ENCODE peak calls at places on chromosomes 7 and 10, in nine cellular contexts. Y is GM06990, A is psoas muscle, F is neural progenitor cell, I is brain microvascular endothelial cell, X is esophagus squamous epithelium, T is lower lobe of right lung, U is dorsolateral prefrontal cortex, S is astrocyte of the spinal cord. J is an unnamed sample.

GRCh38 chr7:155791836-155792235 is 20.4 kb downstream of the SHH start:
- DNase-seq in Y (no peak), A (no peak), F (no peak), I (no peak), X (no peak), T (no peak), U (no peak), S (no peak), J (no peak)

GRCh38 chr7:17234398-17235021 is 63.9 kb upstream of the AHR start:
- DNase-seq in Y (peak), A (no peak), F (no peak), I (peak), X (no peak), T (no peak), U (peak), S (peak), J (peak)

GRCh38 chr10:127332631-127333030 is 136.2 kb upstream of the INSYN2A start:
- DNase-seq in Y (no peak), A (no peak), F (no peak), I (no peak), X (no peak), T (no peak), U (no peak), S (no peak), J (no peak)

GRCh38 chr7:44097064-44097932 is 6.8 kb upstream of the AEBP1 start:
- DNase-seq in Y (peak), A (no peak), F (no peak), I (no peak), X (no peak), T (no peak), U (no peak), S (no peak), J (peak)

GRCh38 chr10:88062385-88062784 is 199.0 kb downstream of the PTEN start:
- DNase-seq in Y (no peak), A (no peak), F (no peak), I (no peak), X (no peak), T (no peak), U (no peak), S (peak), J (peak)

GRCh38 chr7:4226166-4226857 is 455.8 kb upstream of the FOXK1 start:
- DNase-seq in Y (no peak), A (peak), F (peak), I (no peak), X (no peak), T (no peak), U (peak), S (no peak), J (no peak)

GRCh38 chr10:71269301-71270288 is 49.5 kb upstream of the SLC29A3 start:
- DNase-seq in Y (no peak), A (no peak), F (peak), I (no peak), X (no peak), T (no peak), U (peak), S (no peak), J (no peak)

GRCh38 chr10:119406888-119407777 is 135.4 kb downstream of the RGS10 start:
- DNase-seq in Y (no peak), A (no peak), F (no peak), I (no peak), X (no peak), T (no peak), U (no peak), S (no peak), J (no peak)

GRCh38 chr7:77651544-77652162 is 44.6 kb upstream of the RSBN1L start:
- DNase-seq in Y (no peak), A (no peak), F (peak), I (peak), X (no peak), T (no peak), U (no peak), S (peak), J (peak)

GRCh38 chr7:11300231-11300630 is 326.6 kb downstream of the PHF14 start:
- DNase-seq in Y (no peak), A (no peak), F (no peak), I (no peak), X (no peak), T (no peak), U (no peak), S (no peak), J (no peak)

GRCh38 chr7:128390871-128391565 is 18.8 kb downstream of the IMPDH1 start:
- DNase-seq in Y (no peak), A (no peak), F (no peak), I (no peak), X (no peak), T (no peak), U (no peak), S (no peak), J (no peak)

GRCh38 chr10:89252225-89252585 is 630 bp upstream of the LIPA start:
- DNase-seq in Y (no peak), A (no peak), F (no peak), I (no peak), X (no peak), T (no peak), U (no peak), S (no peak), J (no peak)
- H3K4me3 ChIP-seq in Y (no peak), A (peak), F (no peak), I (no peak), X (peak), T (peak), U (peak), S (peak), J (peak)

DNA sequence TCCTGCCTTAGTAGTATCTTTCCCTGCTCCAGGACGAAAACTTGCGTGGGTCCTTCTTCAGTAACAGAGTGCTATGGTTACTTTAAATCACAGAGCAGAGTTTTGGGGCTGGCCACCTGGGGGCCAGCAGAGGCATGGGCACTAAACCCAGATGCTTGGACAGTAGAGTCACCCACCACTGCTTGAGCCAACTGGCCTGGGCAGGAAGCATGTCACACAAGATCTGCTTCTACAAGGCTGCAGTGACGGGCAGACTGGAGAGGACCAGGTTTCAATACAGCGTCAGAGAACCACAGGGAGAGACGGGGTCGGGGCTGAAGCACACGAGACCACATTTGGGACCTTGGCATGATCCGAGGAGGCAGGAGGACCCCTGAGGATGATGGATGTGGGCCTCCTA is 14.3 kb upstream of the DMBT1 start:
- DNase-seq in Y (no peak), A (no peak), F (no peak), I (no peak), X (no peak), T (no peak), U (no peak), S (no peak), J (no peak)
- TF ChIP-seq CTCF in Y (no peak), A (no peak), F (no peak), I (no peak), X (no peak), T (no peak), U (no peak), S (no peak), J (no peak)

GRCh38 chr7:21777916-21778315 is 167.8 kb downstream of the CDCA7L start:
- DNase-seq in Y (no peak), A (no peak), F (no peak), I (no peak), X (no peak), T (no peak), U (no peak), S (no peak), J (no peak)
- H3K4me3 ChIP-seq in Y (no peak), A (no peak), F (no peak), I (no peak), X (no peak), T (no peak), U (no peak), S (no peak), J (no peak)

GRCh38 chr10:6838118-6838517 is 258.0 kb upstream of the PRKCQ start:
- DNase-seq in Y (no peak), A (no peak), F (no peak), I (no peak), X (no peak), T (no peak), U (no peak), S (no peak), J (peak)
- TF ChIP-seq CTCF in Y (peak), A (peak), F (peak), I (peak), X (peak), T (peak), U (no peak), S (peak), J (peak)

GRCh38 chr7:2794836-2795636 is 49.1 kb downstream of the GNA12 start:
- DNase-seq in Y (no peak), A (no peak), F (no peak), I (no peak), X (no peak), T (no peak), U (no peak), S (no peak), J (no peak)

GRCh38 chr7:2799253-2799652 is 44.9 kb downstream of the GNA12 start:
- DNase-seq in Y (no peak), A (no peak), F (no peak), I (no peak), X (no peak), T (no peak), U (no peak), S (no peak), J (no peak)

GRCh38 chr7:2798669-2799068 is 45.4 kb downstream of the GNA12 start:
- DNase-seq in Y (no peak), A (no peak), F (no peak), I (no peak), X (no peak), T (no peak), U (no peak), S (no peak), J (no peak)

GRCh38 chr7:2795906-2796305 is 48.2 kb downstream of the GNA12 start:
- DNase-seq in Y (no peak), A (no peak), F (no peak), I (no peak), X (no peak), T (no peak), U (no peak), S (no peak), J (no peak)

GRCh38 chr7:2796358-2797352 is 47.5 kb downstream of the GNA12 start:
- DNase-seq in Y (no peak), A (peak), F (no peak), I (peak), X (no peak), T (no peak), U (peak), S (peak), J (no peak)
- H3K4me3 ChIP-seq in Y (no peak), A (no peak), F (no peak), I (no peak), X (no peak), T (no peak), U (no peak), S (no peak), J (no peak)

GRCh38 chr10:89419548-89419947 is 5.2 kb downstream of the IFIT5 start:
- DNase-seq in Y (no peak), A (no peak), F (no peak), I (no peak), X (no peak), T (no peak), U (no peak), S (peak), J (peak)
- TF ChIP-seq CTCF in Y (peak), A (no peak), F (peak), I (peak), X (peak), T (peak), U (peak), S (peak), J (peak)

GRCh38 chr7:32059289-32060045 is 10.7 kb downstream of the PDE1C start:
- DNase-seq in Y (no peak), A (no peak), F (no peak), I (no peak), X (no peak), T (no peak), U (no peak), S (peak), J (no peak)
- H3K4me3 ChIP-seq in Y (no peak), A (no peak), F (no peak), I (peak), X (no peak), T (no peak), U (peak), S (peak), J (no peak)

DNA sequence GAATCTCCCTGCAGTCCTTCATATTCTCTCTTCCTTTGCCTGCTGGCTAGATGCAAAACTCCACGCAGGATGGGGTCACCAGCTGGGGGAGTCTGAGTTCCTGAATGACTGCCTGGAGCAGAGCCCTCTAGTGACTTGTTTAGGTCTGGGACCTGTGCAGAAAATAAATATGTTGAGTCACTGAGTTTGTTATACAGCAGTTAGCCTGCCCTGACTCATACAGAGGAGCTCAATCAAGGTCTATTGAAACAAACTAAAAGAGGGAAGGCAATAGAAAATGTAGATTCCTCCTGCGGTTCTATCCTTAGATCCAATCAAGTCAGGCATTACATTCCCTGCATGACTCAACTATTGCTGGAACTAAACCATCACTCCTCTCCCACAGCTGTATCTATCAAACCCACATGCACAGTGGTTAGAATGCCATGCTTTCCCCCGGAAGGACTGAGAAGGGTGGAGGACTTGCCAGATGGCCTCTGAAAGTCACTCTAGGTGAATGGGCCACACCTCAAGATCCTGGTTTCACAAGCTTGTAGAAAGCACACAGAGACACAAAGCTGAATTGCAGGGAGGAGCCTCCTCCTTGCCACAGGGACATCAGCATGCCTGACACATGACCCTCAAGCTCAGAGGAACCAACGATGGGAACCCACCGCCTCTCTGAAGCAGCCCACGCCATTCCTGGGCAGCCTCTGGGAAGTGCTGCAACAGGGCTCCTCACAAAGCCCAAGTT is 73.9 kb downstream of the SH3PXD2A start:
- DNase-seq in Y (no peak), A (peak), F (peak), I (peak), X (no peak), T (no peak), U (no peak), S (peak), J (peak)
- TF ChIP-seq CTCF in Y (peak), A (peak), F (peak), I (peak), X (peak), T (no peak), U (peak), S (peak), J (peak)